ENCODE peak calls at places on chromosome 20, in six cellular contexts. One of them, this sample, is unnamed.

GRCh38 chr20:4748847-4749246 is 27.1 kb downstream of the PRND start:
- DNase-seq in H9: no peak
- DNase-seq in T-helper 17 cell: no peak
- DNase-seq in heart left ventricle: no peak
- DNase-seq in HepG2: no peak
- DNase-seq in cardiac muscle cell: no peak
- DNase-seq in this sample: no peak

GRCh38 chr20:50837532-50838321 is 42.9 kb downstream of the BCAS4 start:
- DNase-seq in T-helper 17 cell: no peak
- DNase-seq in cardiac muscle cell: no peak
- DNase-seq in heart left ventricle: no peak
- DNase-seq in H9: no peak
- DNase-seq in HepG2: no peak
- DNase-seq in this sample: no peak

GRCh38 chr20:21047981-21048380 is 58.2 kb downstream of the LINC00237 start:
- DNase-seq in heart left ventricle: no peak
- DNase-seq in cardiac muscle cell: no peak
- DNase-seq in HepG2: no peak
- DNase-seq in T-helper 17 cell: no peak
- DNase-seq in H9: no peak
- DNase-seq in this sample: no peak

GRCh38 chr20:63172726-63173125 is 43.2 kb downstream of the YTHDF1 start:
- DNase-seq in HepG2: peak; percentile 52
- DNase-seq in H9: peak; percentile 71
- DNase-seq in cardiac muscle cell: no peak
- DNase-seq in heart left ventricle: no peak
- DNase-seq in T-helper 17 cell: no peak
- DNase-seq in this sample: no peak

GRCh38 chr20:1802385-1803215 is 92.6 kb upstream of the SIRPA start:
- DNase-seq in heart left ventricle: peak; percentile 87
- DNase-seq in H9: peak; percentile 81
- DNase-seq in cardiac muscle cell: peak; percentile 78
- DNase-seq in HepG2: peak; percentile 67
- DNase-seq in T-helper 17 cell: peak; percentile 14
- DNase-seq in this sample: peak; percentile 73

GRCh38 chr20:10432079-10432478 is 1.9 kb downstream of the MKKS start:
- DNase-seq in T-helper 17 cell: no peak
- DNase-seq in HepG2: no peak
- DNase-seq in heart left ventricle: no peak
- DNase-seq in cardiac muscle cell: no peak
- DNase-seq in H9: no peak
- DNase-seq in this sample: no peak

GRCh38 chr20:45970646-45971424 is 1.2 kb downstream of the ZNF335 start:
- DNase-seq in T-helper 17 cell: no peak
- DNase-seq in H9: peak; percentile 29
- DNase-seq in HepG2: no peak
- DNase-seq in heart left ventricle: no peak
- DNase-seq in cardiac muscle cell: no peak
- DNase-seq in this sample: peak; percentile 24

GRCh38 chr20:49426873-49427272 is 55.6 kb downstream of the KCNB1 start:
- DNase-seq in cardiac muscle cell: no peak
- DNase-seq in heart left ventricle: no peak
- DNase-seq in H9: no peak
- DNase-seq in T-helper 17 cell: no peak
- DNase-seq in HepG2: no peak
- DNase-seq in this sample: no peak

GRCh38 chr20:62365814-62366369 is 1.2 kb downstream of the LAMA5 start:
- DNase-seq in HepG2: no peak
- DNase-seq in cardiac muscle cell: peak; percentile 55
- DNase-seq in H9: peak; percentile 84
- DNase-seq in heart left ventricle: peak; percentile 72
- DNase-seq in T-helper 17 cell: no peak
- DNase-seq in this sample: no peak

GRCh38 chr20:61534346-61534745 is 282.3 kb downstream of the CDH4 start:
- DNase-seq in heart left ventricle: no peak
- DNase-seq in cardiac muscle cell: no peak
- DNase-seq in H9: no peak
- DNase-seq in T-helper 17 cell: no peak
- DNase-seq in HepG2: no peak
- DNase-seq in this sample: no peak

GRCh38 chr20:56630506-56631317 is 1.6 kb downstream of the TFAP2C start:
- DNase-seq in cardiac muscle cell: peak; percentile 34
- DNase-seq in T-helper 17 cell: no peak
- DNase-seq in HepG2: no peak
- DNase-seq in H9: peak; percentile 57
- DNase-seq in heart left ventricle: no peak
- DNase-seq in this sample: no peak

DNA sequence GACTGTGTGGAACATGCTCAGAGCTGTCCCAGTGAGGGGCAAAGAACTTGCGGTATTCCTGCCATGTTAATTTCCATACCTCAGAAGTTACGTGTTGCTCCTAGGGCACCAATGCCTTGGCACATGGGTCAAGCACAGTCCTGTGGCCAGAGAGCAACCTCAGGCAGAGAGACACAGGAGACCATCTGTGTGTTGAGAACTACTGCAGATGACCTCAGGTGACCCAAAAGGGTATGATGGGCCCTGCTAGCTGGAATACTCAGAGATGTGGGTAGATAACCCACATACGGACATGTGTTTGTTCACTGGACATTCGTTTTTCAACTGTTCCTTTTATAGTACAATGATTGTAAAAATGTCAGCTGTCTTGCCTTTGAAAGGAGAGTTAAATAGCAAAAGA is 71.5 kb upstream of the BMP2 start:
- DNase-seq in HepG2: no peak
- DNase-seq in heart left ventricle: no peak
- DNase-seq in T-helper 17 cell: no peak
- DNase-seq in H9: no peak
- DNase-seq in cardiac muscle cell: no peak
- DNase-seq in this sample: no peak
- H3K9me3 ChIP-seq in HepG2: no peaks in the 10 kb centered on the region
- H3K9me3 ChIP-seq in heart left ventricle: no peaks in the 10 kb centered on the region
- H3K9me3 ChIP-seq in T-helper 17 cell: no peaks in the 10 kb centered on the region
- H3K9me3 ChIP-seq in H9: no peaks in the 10 kb centered on the region
- H3K9me3 ChIP-seq in cardiac muscle cell: no peaks in the 10 kb centered on the region
- H3K9me3 ChIP-seq in this sample: no peaks in the 10 kb centered on the region

DNA sequence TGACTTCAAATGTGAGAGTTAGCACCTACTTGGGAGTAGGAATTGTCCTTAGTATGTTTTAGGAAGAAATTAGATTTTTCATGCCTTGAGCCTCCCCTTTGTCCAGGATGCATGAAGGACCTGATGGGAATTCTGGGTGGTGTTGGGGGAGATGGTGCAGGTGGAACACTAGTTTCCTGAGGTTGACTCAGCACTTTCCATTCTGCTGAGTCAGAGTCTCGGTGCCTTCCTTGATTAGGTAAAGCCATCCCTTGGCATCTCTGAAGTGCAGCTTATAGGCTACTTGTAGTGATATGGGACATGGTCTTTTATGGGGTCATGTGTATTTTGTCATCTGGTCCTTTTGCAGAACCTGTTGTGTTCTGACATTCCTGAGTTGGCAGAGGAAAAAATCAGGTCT is 105.3 kb downstream of the PHACTR3 start:
- DNase-seq in H9: no peak
- DNase-seq in T-helper 17 cell: no peak
- DNase-seq in cardiac muscle cell: no peak
- DNase-seq in HepG2: no peak
- DNase-seq in heart left ventricle: no peak
- DNase-seq in this sample: no peak
- H3K9me3 ChIP-seq in H9: peaks cover 16% of the 10 kb centered on the region
- H3K9me3 ChIP-seq in T-helper 17 cell: no peaks in the 10 kb centered on the region
- H3K9me3 ChIP-seq in cardiac muscle cell: no peaks in the 10 kb centered on the region
- H3K9me3 ChIP-seq in HepG2: peaks cover 16% of the 10 kb centered on the region
- H3K9me3 ChIP-seq in heart left ventricle: peaks cover 6% of the 10 kb centered on the region
- H3K9me3 ChIP-seq in this sample: peaks cover 5% of the 10 kb centered on the region

GRCh38 chr20:53447271-53447670 is 146.4 kb downstream of the ZNF217 start:
- DNase-seq in H9: no peak
- DNase-seq in HepG2: no peak
- DNase-seq in T-helper 17 cell: no peak
- DNase-seq in heart left ventricle: no peak
- DNase-seq in cardiac muscle cell: no peak
- DNase-seq in this sample: no peak
- H3K9me3 ChIP-seq in H9: peaks cover 20% of the 10 kb centered on the region
- H3K9me3 ChIP-seq in HepG2: peaks cover 17% of the 10 kb centered on the region
- H3K9me3 ChIP-seq in T-helper 17 cell: no peaks in the 10 kb centered on the region
- H3K9me3 ChIP-seq in heart left ventricle: peaks cover 6% of the 10 kb centered on the region
- H3K9me3 ChIP-seq in cardiac muscle cell: no peaks in the 10 kb centered on the region
- H3K9me3 ChIP-seq in this sample: peaks cover 25% of the 10 kb centered on the region

DNA sequence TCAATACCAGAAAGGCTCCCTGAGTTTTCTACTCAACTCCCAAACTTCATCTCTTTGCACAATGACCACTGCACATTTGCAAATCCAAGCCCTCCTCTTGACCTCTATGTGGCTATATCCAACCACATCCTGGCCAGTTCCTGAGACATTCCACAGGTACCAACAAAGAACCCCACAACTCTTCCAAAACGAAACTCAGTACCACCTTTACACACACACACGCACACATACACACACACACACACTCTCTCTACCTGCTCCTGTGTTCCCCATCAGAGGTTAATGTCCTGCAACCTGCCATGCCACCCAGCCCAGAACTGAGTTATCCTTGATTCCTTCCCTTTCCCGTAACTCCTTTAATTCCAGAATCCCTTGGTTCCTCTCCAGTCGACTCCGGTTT is 58.5 kb downstream of the CHD6 start:
- DNase-seq in HepG2: no peak
- DNase-seq in H9: no peak
- DNase-seq in heart left ventricle: no peak
- DNase-seq in cardiac muscle cell: no peak
- DNase-seq in T-helper 17 cell: no peak
- DNase-seq in this sample: no peak
- H3K9me3 ChIP-seq in HepG2: no peaks in the 10 kb centered on the region
- H3K9me3 ChIP-seq in H9: peaks cover 7% of the 10 kb centered on the region
- H3K9me3 ChIP-seq in heart left ventricle: no peaks in the 10 kb centered on the region
- H3K9me3 ChIP-seq in cardiac muscle cell: no peaks in the 10 kb centered on the region
- H3K9me3 ChIP-seq in T-helper 17 cell: no peaks in the 10 kb centered on the region
- H3K9me3 ChIP-seq in this sample: no peaks in the 10 kb centered on the region

DNA sequence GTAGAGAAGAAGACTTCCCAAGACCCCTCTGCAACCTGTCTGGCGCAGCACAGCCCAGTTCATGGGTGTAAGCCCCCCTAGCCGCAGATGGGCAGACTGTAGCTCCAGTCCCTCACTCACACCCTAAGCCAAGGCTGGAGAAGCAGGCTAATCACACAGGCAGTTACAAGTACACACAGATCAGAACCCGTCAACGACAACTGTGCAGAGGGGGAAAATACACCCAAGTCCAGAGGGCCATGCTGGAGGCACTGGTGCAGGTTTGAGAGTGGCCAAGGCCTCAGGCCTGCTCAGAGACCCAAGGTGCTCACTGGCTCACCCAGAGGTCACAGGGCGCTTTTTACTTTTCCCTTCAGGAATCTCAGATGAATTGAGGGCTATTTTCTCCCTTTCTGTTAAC is 106.1 kb downstream of the NOL4L start:
- DNase-seq in HepG2: no peak
- DNase-seq in heart left ventricle: peak; percentile 50
- DNase-seq in cardiac muscle cell: no peak
- DNase-seq in H9: no peak
- DNase-seq in T-helper 17 cell: no peak
- DNase-seq in this sample: no peak
- H3K9me3 ChIP-seq in HepG2: no peaks in the 10 kb centered on the region
- H3K9me3 ChIP-seq in heart left ventricle: no peaks in the 10 kb centered on the region
- H3K9me3 ChIP-seq in cardiac muscle cell: no peaks in the 10 kb centered on the region
- H3K9me3 ChIP-seq in H9: no peaks in the 10 kb centered on the region
- H3K9me3 ChIP-seq in T-helper 17 cell: no peaks in the 10 kb centered on the region
- H3K9me3 ChIP-seq in this sample: no peaks in the 10 kb centered on the region

DNA sequence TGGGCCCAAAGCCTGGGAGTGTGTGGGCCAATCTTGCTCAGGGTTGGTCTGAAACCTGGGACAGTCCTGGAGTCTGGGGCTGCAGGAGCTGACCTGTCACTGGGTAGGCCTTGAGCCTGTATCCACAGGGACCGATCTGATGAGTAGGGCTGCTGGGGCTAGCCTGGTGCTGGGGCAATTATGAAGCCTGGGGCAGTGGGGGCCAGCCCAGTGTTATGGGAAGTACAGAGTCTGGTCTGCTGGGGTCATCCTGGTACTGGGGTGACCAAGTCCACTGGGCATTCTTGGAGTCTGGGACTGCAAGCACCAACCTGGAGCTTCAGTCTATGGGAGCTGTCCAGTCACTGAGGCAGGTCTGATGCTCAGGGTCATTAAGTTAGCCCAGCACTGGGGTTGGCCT is 20.7 kb downstream of the DEFB115 start:
- DNase-seq in heart left ventricle: no peak
- DNase-seq in cardiac muscle cell: no peak
- DNase-seq in HepG2: no peak
- DNase-seq in T-helper 17 cell: no peak
- DNase-seq in H9: no peak
- DNase-seq in this sample: no peak
- H3K9me3 ChIP-seq in heart left ventricle: peaks cover 11% of the 10 kb centered on the region
- H3K9me3 ChIP-seq in cardiac muscle cell: no peaks in the 10 kb centered on the region
- H3K9me3 ChIP-seq in HepG2: no peaks in the 10 kb centered on the region
- H3K9me3 ChIP-seq in T-helper 17 cell: no peaks in the 10 kb centered on the region
- H3K9me3 ChIP-seq in H9: peaks cover 63% of the 10 kb centered on the region
- H3K9me3 ChIP-seq in this sample: peaks cover 7% of the 10 kb centered on the region

This sample was measured in mesenchymal stem cell.